ENCODE peak calls at places on chromosomes 12 and 14, in five cellular contexts. One of them, this sample, is unnamed. For H3K4me1, the result is how much of the 10 kb centered on the place peaks cover.

GRCh38 chr12:25395227-25395626 is 144.5 kb upstream of the KRAS start:
- DNase-seq in H9: no peak
- DNase-seq in trophoblast cell: no peak
- DNase-seq in mesenchymal stem cell: no peak
- DNase-seq in H1: no peak
- DNase-seq in this sample: no peak

GRCh38 chr12:30999723-31000122 is 73.2 kb downstream of the TSPAN11 start:
- DNase-seq in H9: no peak
- DNase-seq in trophoblast cell: no peak
- DNase-seq in mesenchymal stem cell: no peak
- DNase-seq in H1: no peak
- DNase-seq in this sample: no peak

GRCh38 chr12:102964872-102965271 is 7.4 kb downstream of the ASCL1 start:
- DNase-seq in H9: peak
- DNase-seq in trophoblast cell: no peak
- DNase-seq in mesenchymal stem cell: no peak
- DNase-seq in H1: peak
- DNase-seq in this sample: no peak

GRCh38 chr12:50049254-50050118 is 7.9 kb upstream of the ASIC1 start:
- DNase-seq in H9: no peak
- DNase-seq in trophoblast cell: peak
- DNase-seq in mesenchymal stem cell: no peak
- DNase-seq in H1: no peak
- DNase-seq in this sample: no peak

GRCh38 chr12:67740706-67741105 is 92.2 kb downstream of the DYRK2 start:
- DNase-seq in H9: no peak
- DNase-seq in trophoblast cell: no peak
- DNase-seq in mesenchymal stem cell: no peak
- DNase-seq in H1: no peak
- DNase-seq in this sample: no peak

GRCh38 chr12:69906411-69907216 is 81.6 kb downstream of the MYRFL start:
- DNase-seq in H9: no peak
- DNase-seq in trophoblast cell: no peak
- DNase-seq in mesenchymal stem cell: no peak
- DNase-seq in H1: no peak
- DNase-seq in this sample: no peak

GRCh38 chr12:132559652-132560420 is 50.5 kb downstream of the LRCOL1 start:
- DNase-seq in H9: peak
- DNase-seq in trophoblast cell: no peak
- DNase-seq in mesenchymal stem cell: peak
- DNase-seq in H1: peak
- DNase-seq in this sample: no peak

GRCh38 chr14:105223770-105224544 is 24.4 kb upstream of the BTBD6 start:
- DNase-seq in H9: no peak
- DNase-seq in trophoblast cell: peak
- DNase-seq in mesenchymal stem cell: no peak
- DNase-seq in H1: no peak
- DNase-seq in this sample: no peak

GRCh38 chr14:90644882-90645281 is 171.3 kb downstream of the TTC7B start:
- DNase-seq in H9: no peak
- DNase-seq in trophoblast cell: peak
- DNase-seq in mesenchymal stem cell: peak
- DNase-seq in H1: no peak
- DNase-seq in this sample: no peak

GRCh38 chr12:64669270-64669842 is 59.1 kb downstream of the RASSF3 start:
- DNase-seq in H9: peak
- DNase-seq in trophoblast cell: peak
- DNase-seq in mesenchymal stem cell: peak
- DNase-seq in H1: no peak
- DNase-seq in this sample: no peak

GRCh38 chr12:117412465-117413190 is 51.2 kb upstream of the NOS1 start:
- DNase-seq in H9: no peak
- DNase-seq in trophoblast cell: no peak
- DNase-seq in mesenchymal stem cell: no peak
- DNase-seq in H1: no peak
- DNase-seq in this sample: no peak

GRCh38 chr14:99523661-99524050 is 42.4 kb downstream of the CCNK start:
- DNase-seq in H9: no peak
- DNase-seq in trophoblast cell: no peak
- DNase-seq in mesenchymal stem cell: no peak
- DNase-seq in H1: no peak
- DNase-seq in this sample: no peak

GRCh38 chr12:129531004-129531403 is 372.8 kb downstream of the TMEM132D start:
- DNase-seq in H9: peak
- DNase-seq in trophoblast cell: peak
- DNase-seq in mesenchymal stem cell: no peak
- DNase-seq in H1: no peak
- DNase-seq in this sample: no peak

GRCh38 chr12:117053050-117053400 is 46.2 kb downstream of the TESC start:
- DNase-seq in H9: no peak
- DNase-seq in trophoblast cell: no peak
- DNase-seq in mesenchymal stem cell: no peak
- DNase-seq in H1: no peak
- DNase-seq in this sample: no peak

GRCh38 chr14:104265918-104266642 is 127.7 kb downstream of the KIF26A start:
- DNase-seq in H9: peak
- DNase-seq in trophoblast cell: no peak
- DNase-seq in mesenchymal stem cell: no peak
- DNase-seq in H1: no peak
- DNase-seq in this sample: no peak

GRCh38 chr12:48991247-48992050 is 7.7 kb downstream of the DDN start:
- DNase-seq in H9: no peak
- DNase-seq in trophoblast cell: no peak
- DNase-seq in mesenchymal stem cell: peak
- DNase-seq in H1: no peak
- DNase-seq in this sample: no peak

GRCh38 chr14:94793901-94794300 is 24.0 kb upstream of the GSC start:
- DNase-seq in H9: no peak
- DNase-seq in trophoblast cell: no peak
- DNase-seq in mesenchymal stem cell: no peak
- DNase-seq in H1: no peak
- DNase-seq in this sample: no peak

GRCh38 chr14:55980970-55981369 is 137.2 kb upstream of the PELI2 start:
- DNase-seq in H9: no peak
- DNase-seq in trophoblast cell: no peak
- DNase-seq in mesenchymal stem cell: no peak
- DNase-seq in H1: no peak
- DNase-seq in this sample: no peak

GRCh38 chr12:66371982-66372381 is 69.7 kb downstream of the HELB start:
- DNase-seq in H9: no peak
- DNase-seq in trophoblast cell: no peak
- DNase-seq in mesenchymal stem cell: no peak
- DNase-seq in H1: no peak
- DNase-seq in this sample: no peak

GRCh38 chr14:66600416-66600815 is 92.5 kb downstream of the GPHN start:
- DNase-seq in H9: no peak
- DNase-seq in trophoblast cell: peak
- DNase-seq in mesenchymal stem cell: peak
- DNase-seq in H1: no peak
- DNase-seq in this sample: no peak

GRCh38 chr12:131108171-131108955 is 154.7 kb downstream of the ADGRD1 start:
- DNase-seq in H9: no peak
- DNase-seq in trophoblast cell: no peak
- DNase-seq in mesenchymal stem cell: no peak
- DNase-seq in H1: no peak
- DNase-seq in this sample: no peak

GRCh38 chr14:102292446-102292845 is 12.5 kb downstream of the MOK start:
- DNase-seq in H9: no peak
- DNase-seq in trophoblast cell: no peak
- DNase-seq in mesenchymal stem cell: no peak
- DNase-seq in H1: no peak
- DNase-seq in this sample: no peak

GRCh38 chr14:59619071-59619470 is 42.5 kb upstream of the CCDC175 start:
- DNase-seq in H9: no peak
- DNase-seq in trophoblast cell: peak
- DNase-seq in mesenchymal stem cell: no peak
- DNase-seq in H1: no peak
- DNase-seq in this sample: no peak

GRCh38 chr12:102406033-102406584 is 74.3 kb downstream of the IGF1 start:
- DNase-seq in H9: no peak
- DNase-seq in trophoblast cell: no peak
- DNase-seq in mesenchymal stem cell: no peak
- DNase-seq in H1: no peak
- DNase-seq in this sample: peak

GRCh38 chr12:107779077-107779840 is 4.8 kb downstream of the ASCL4 start:
- DNase-seq in H9: no peak
- DNase-seq in trophoblast cell: no peak
- DNase-seq in mesenchymal stem cell: no peak
- DNase-seq in H1: no peak
- DNase-seq in this sample: no peak
- H3K4me1 ChIP-seq in H9: under half
- H3K4me1 ChIP-seq in trophoblast cell: under half
- H3K4me1 ChIP-seq in mesenchymal stem cell: under half
- H3K4me1 ChIP-seq in H1: under half
- H3K4me1 ChIP-seq in this sample: under half

GRCh38 chr12:1691123-1692007 is 495 bp downstream of the ADIPOR2 start:
- DNase-seq in H9: no peak
- DNase-seq in trophoblast cell: peak
- DNase-seq in mesenchymal stem cell: peak
- DNase-seq in H1: peak
- DNase-seq in this sample: peak
- H3K4ac ChIP-seq in H9: no peak
- H3K4ac ChIP-seq in trophoblast cell: peak
- H3K4ac ChIP-seq in mesenchymal stem cell: peak
- H3K4ac ChIP-seq in H1: no peak
- H3K4ac ChIP-seq in this sample: peak

GRCh38 chr12:120089105-120089504 is 27.4 kb downstream of the RAB35 start:
- DNase-seq in H9: no peak
- DNase-seq in trophoblast cell: no peak
- DNase-seq in mesenchymal stem cell: no peak
- DNase-seq in H1: no peak
- DNase-seq in this sample: no peak

GRCh38 chr12:120090211-120090610 is 26.3 kb downstream of the RAB35 start:
- DNase-seq in H9: no peak
- DNase-seq in trophoblast cell: no peak
- DNase-seq in mesenchymal stem cell: no peak
- DNase-seq in H1: no peak
- DNase-seq in this sample: no peak

GRCh38 chr12:120089796-120090195 is 26.8 kb downstream of the RAB35 start:
- DNase-seq in H9: no peak
- DNase-seq in trophoblast cell: no peak
- DNase-seq in mesenchymal stem cell: no peak
- DNase-seq in H1: no peak
- DNase-seq in this sample: no peak

GRCh38 chr12:120085920-120086319 is 30.6 kb downstream of the RAB35 start:
- DNase-seq in H9: peak
- DNase-seq in trophoblast cell: no peak
- DNase-seq in mesenchymal stem cell: no peak
- DNase-seq in H1: no peak
- DNase-seq in this sample: no peak

DNA sequence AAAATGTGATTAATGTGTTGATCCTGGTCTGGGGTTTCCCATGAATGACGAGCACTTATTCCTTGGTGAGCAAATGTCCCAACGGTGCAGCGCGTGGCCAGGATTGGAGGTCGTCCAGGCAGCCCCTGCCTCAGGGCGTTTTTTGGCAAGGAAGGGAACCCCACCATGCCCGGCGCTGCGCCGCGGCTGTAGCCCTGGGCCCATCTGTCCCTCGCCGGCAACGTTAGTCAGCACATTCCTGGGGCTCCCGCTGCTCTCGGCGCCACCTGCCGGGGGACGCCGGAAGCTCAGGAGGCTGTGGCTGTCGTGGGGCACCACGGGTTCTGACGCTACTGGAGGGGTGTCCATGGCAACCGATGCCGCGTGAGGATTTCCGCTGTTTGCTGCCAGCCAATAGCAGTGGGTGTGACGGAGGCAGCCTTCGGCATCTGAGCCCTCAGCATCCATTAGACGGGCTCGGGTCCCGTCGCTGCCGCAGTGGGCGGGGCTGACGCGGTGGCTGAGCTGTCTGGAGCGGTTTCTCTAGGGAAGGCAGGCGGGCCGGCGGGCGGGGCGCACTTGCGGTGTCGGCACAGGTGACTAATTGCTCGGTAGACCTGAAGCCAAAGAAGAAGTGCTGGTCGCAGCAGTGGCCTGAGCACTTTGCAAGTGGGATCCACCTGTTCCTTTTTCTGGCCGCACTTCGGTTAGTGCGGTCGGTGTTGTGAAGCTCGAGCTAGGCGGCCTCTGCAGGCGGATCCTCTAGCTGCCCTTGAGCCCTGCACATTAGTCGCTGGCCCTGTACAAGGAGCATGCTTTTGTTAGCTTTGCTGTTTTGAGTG is 29.5 kb downstream of the RAB35 start:
- DNase-seq in H9: peak
- DNase-seq in trophoblast cell: peak
- DNase-seq in mesenchymal stem cell: peak
- DNase-seq in H1: peak
- DNase-seq in this sample: peak
- H2BK12ac ChIP-seq in H9: no peak
- H2BK12ac ChIP-seq in trophoblast cell: no peak
- H2BK12ac ChIP-seq in mesenchymal stem cell: no peak
- H2BK12ac ChIP-seq in H1: no peak
- H2BK12ac ChIP-seq in this sample: no peak

GRCh38 chr12:47098099-47098498 is 18.3 kb upstream of the AMIGO2 start:
- DNase-seq in H9: no peak
- DNase-seq in trophoblast cell: no peak
- DNase-seq in mesenchymal stem cell: no peak
- DNase-seq in H1: no peak
- DNase-seq in this sample: no peak
- H3K4me1 ChIP-seq in H9: under half
- H3K4me1 ChIP-seq in trophoblast cell: under half
- H3K4me1 ChIP-seq in mesenchymal stem cell: under half
- H3K4me1 ChIP-seq in H1: under half
- H3K4me1 ChIP-seq in this sample: under half